ENCODE peak calls at places on chromosomes 13 and 19, in four cellular contexts. T is H1, O is K562, E is HepG2. M is an unnamed sample.

GRCh38 chr13:26208292-26208691 is 13.8 kb downstream of the RNF6 start:
- DNase-seq in O (no peak), T (no peak), E (no peak), M (no peak)

GRCh38 chr13:48562296-48563066 is 29.6 kb upstream of the RCBTB2 start:
- DNase-seq in O (no peak), E (no peak), T (no peak), M (no peak)

GRCh38 chr13:23822252-23822824 is 66.9 kb downstream of the MIPEP start:
- DNase-seq in O (no peak), T (no peak), E (no peak), M (no peak)

GRCh38 chr19:29308977-29309520 is 96.1 kb upstream of the UQCRFS1 start:
- DNase-seq in T (peak), O (no peak), E (no peak), M (no peak)

GRCh38 chr19:5697890-5698634 is 8.0 kb downstream of the RPL36 start:
- DNase-seq in T (no peak), E (no peak), O (no peak), M (no peak)

GRCh38 chr13:107276936-107277335 is 709.0 kb upstream of the ARGLU1 start:
- DNase-seq in O (no peak), E (no peak), T (no peak), M (no peak)

GRCh38 chr19:294819-295686 is 3.9 kb upstream of the PLPP2 start:
- DNase-seq in T (peak), O (peak), E (no peak), M (peak)

GRCh38 chr13:73542446-73542845 is 483.6 kb downstream of the KLF5 start:
- DNase-seq in O (no peak), E (no peak), T (no peak), M (no peak)

GRCh38 chr13:61414686-61415664 is 674 bp downstream of the PCDH20 start:
- DNase-seq in E (peak), T (peak), O (no peak), M (no peak)

GRCh38 chr19:52007436-52007804 is 591 bp downstream of the ZNF615 start:
- DNase-seq in E (no peak), O (no peak), T (no peak), M (peak)

GRCh38 chr19:14337510-14337909 is 43.7 kb upstream of the ADGRE5 start:
- DNase-seq in O (peak), T (peak), E (no peak), M (peak)

GRCh38 chr19:9018163-9018875 is 8.1 kb upstream of the MUC16 start:
- DNase-seq in T (no peak), E (no peak), O (no peak), M (peak)

GRCh38 chr19:41862445-41862986 is 2.5 kb downstream of the RPS19 start:
- DNase-seq in T (no peak), O (no peak), E (no peak), M (no peak)

GRCh38 chr19:54481326-54481930 is 8.3 kb upstream of the CDC42EP5 start:
- DNase-seq in O (peak), T (peak), E (peak), M (peak)

GRCh38 chr13:21703846-21704245 is 33.0 kb downstream of the FGF9 start:
- DNase-seq in E (no peak), O (no peak), T (no peak), M (no peak)

GRCh38 chr19:5127710-5128109 is 158.8 kb downstream of the KDM4B start:
- DNase-seq in T (no peak), O (no peak), E (no peak), M (no peak)

GRCh38 chr13:112790735-112791641 is 101.2 kb downstream of the ATP11A start:
- DNase-seq in E (no peak), O (no peak), T (peak), M (no peak)

GRCh38 chr13:94309576-94309975 is 169.9 kb downstream of the DCT start:
- DNase-seq in O (no peak), T (no peak), E (no peak), M (no peak)

GRCh38 chr13:21218351-21219043 is 42.0 kb downstream of the MRPL57 start:
- DNase-seq in T (no peak), O (no peak), E (no peak), M (no peak)

GRCh38 chr19:54478677-54479266 is 5.7 kb upstream of the CDC42EP5 start:
- DNase-seq in E (peak), O (no peak), T (peak), M (no peak)

GRCh38 chr13:113192902-113193301 is 15.6 kb downstream of the PCID2 start:
- DNase-seq in T (no peak), E (no peak), O (no peak), M (no peak)

GRCh38 chr19:55024111-55024510 is 14.0 kb downstream of the GP6 start:
- DNase-seq in T (no peak), O (no peak), E (no peak), M (no peak)

GRCh38 chr13:39586142-39586541 is 16.9 kb downstream of the LHFPL6 start:
- DNase-seq in E (no peak), T (no peak), O (no peak), M (no peak)

GRCh38 chr13:94583926-94584325 is 12.0 kb downstream of the TGDS start:
- DNase-seq in T (no peak), O (no peak), E (no peak), M (no peak)

GRCh38 chr13:80783926-80784325 is 443.0 kb upstream of the SPRY2 start:
- DNase-seq in E (no peak), T (no peak), O (no peak), M (no peak)

GRCh38 chr19:45931055-45931454 is 16.5 kb upstream of the NANOS2 start:
- DNase-seq in E (no peak), T (no peak), O (no peak), M (no peak)

GRCh38 chr19:19385900-19386339 is 19.6 kb upstream of the GATAD2A start:
- DNase-seq in O (no peak), E (no peak), T (peak), M (no peak)

GRCh38 chr19:17831419-17831888 is 10.1 kb upstream of the INSL3 start:
- DNase-seq in T (no peak), E (no peak), O (no peak), M (no peak)

GRCh38 chr19:17830567-17831418 is 9.5 kb upstream of the INSL3 start:
- DNase-seq in O (peak), T (peak), E (no peak), M (peak)

GRCh38 chr19:17829855-17830566 is 8.7 kb upstream of the INSL3 start:
- DNase-seq in O (peak), E (no peak), T (peak), M (peak)

GRCh38 chr19:17824339-17824738 is 3.0 kb upstream of the INSL3 start:
- DNase-seq in T (no peak), E (no peak), O (no peak), M (no peak)

GRCh38 chr19:17826508-17827056 is 5.3 kb upstream of the INSL3 start:
- DNase-seq in O (no peak), E (no peak), T (no peak), M (no peak)
- TF ChIP-seq EP300 in O (no peak), E (no peak), T (no peak), M (no peak)

GRCh38 chr19:48745208-48745995 is 1.3 kb downstream of the IZUMO1 start:
- DNase-seq in E (peak), O (peak), T (peak), M (peak)

GRCh38 chr19:48750351-48750750 is 2.1 kb downstream of the FUT1 start:
- DNase-seq in E (no peak), T (no peak), O (no peak), M (no peak)

GRCh38 chr19:48749571-48750198 is 2.8 kb downstream of the FUT1 start:
- DNase-seq in T (no peak), O (no peak), E (no peak), M (no peak)

GRCh38 chr19:48746120-48746519 is 589 bp downstream of the IZUMO1 start:
- DNase-seq in E (no peak), O (no peak), T (no peak), M (no peak)

GRCh38 chr19:48746738-48747575 is at the start of gene IZUMO1:
- DNase-seq in O (peak), T (peak), E (no peak), M (peak)
- TF ChIP-seq RNF2 in O (no peak), T (no peak), E (no peak), M (no peak)

GRCh38 chr13:44274838-44275237 is 98.8 kb upstream of the SERP2 start:
- DNase-seq in O (no peak), E (no peak), T (no peak), M (no peak)

GRCh38 chr13:44278164-44278563 is 95.5 kb upstream of the SERP2 start:
- DNase-seq in E (no peak), O (no peak), T (no peak), M (no peak)

GRCh38 chr13:44276061-44276460 is 97.6 kb upstream of the SERP2 start:
- DNase-seq in O (no peak), E (no peak), T (no peak), M (no peak)

GRCh38 chr13:44280461-44280860 is 93.2 kb upstream of the SERP2 start:
- DNase-seq in E (peak), O (no peak), T (no peak), M (no peak)

GRCh38 chr13:44277459-44277858 is 96.2 kb upstream of the SERP2 start:
- DNase-seq in E (no peak), T (no peak), O (no peak), M (no peak)
- TF ChIP-seq EP300 in E (no peak), T (no peak), O (no peak), M (no peak)

GRCh38 chr13:99140831-99141230 is 59.8 kb upstream of the UBAC2 start:
- DNase-seq in O (no peak), E (no peak), T (no peak), M (no peak)

GRCh38 chr13:99143904-99144303 is 56.8 kb upstream of the UBAC2 start:
- DNase-seq in O (no peak), T (no peak), E (no peak), M (no peak)

GRCh38 chr13:99145461-99145860 is 55.2 kb upstream of the UBAC2 start:
- DNase-seq in E (no peak), T (no peak), O (no peak), M (no peak)

DNA sequence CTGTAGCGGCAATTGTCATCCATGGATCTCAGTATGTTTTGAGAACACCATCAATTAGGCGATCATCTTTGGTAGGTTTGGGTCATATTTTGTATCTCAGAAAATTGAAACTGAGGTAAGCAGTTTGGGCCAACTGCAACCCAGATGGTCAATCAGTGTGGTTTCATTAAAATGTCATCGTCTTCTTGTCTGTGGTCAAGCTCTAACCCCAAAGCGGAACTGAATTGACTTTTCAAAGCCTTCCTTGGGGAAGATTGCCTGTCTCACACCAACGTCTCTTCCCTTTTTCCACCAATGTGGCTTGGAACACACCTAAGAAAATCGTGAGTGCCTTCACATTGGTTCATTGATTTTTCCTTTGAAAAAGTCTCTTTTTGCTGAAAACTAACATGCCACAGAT is 56.3 kb upstream of the UBAC2 start:
- DNase-seq in E (no peak), T (no peak), O (no peak), M (no peak)
- TF ChIP-seq RNF2 in E (no peak), T (no peak), O (no peak), M (no peak)

GRCh38 chr13:111093634-111094033 is 21.5 kb upstream of the ARHGEF7 start:
- DNase-seq in O (no peak), E (no peak), T (no peak), M (no peak)
- TF ChIP-seq EP300 in O (no peak), E (no peak), T (no peak), M (no peak)